ENCODE peak calls at places on chromosomes 5 and 9, in five cellular contexts. X is right lobe of liver, Y is heart left ventricle, H is IMR-90, A is fibroblast of mammary gland. U is an unnamed sample.

GRCh38 chr5:142881076-142881466 is 110.9 kb downstream of the ARHGAP26 start:
- DNase-seq in Y (no peak), A (peak; percentile 87), H (peak; percentile 91), X (no peak), U (peak; percentile 77)

GRCh38 chr9:2047916-2048315 is 32.8 kb downstream of the SMARCA2 start:
- DNase-seq in H (no peak), Y (no peak), A (no peak), X (no peak), U (peak; percentile 54)

GRCh38 chr9:90511711-90512110 is 130.9 kb downstream of the DIRAS2 start:
- DNase-seq in H (no peak), Y (no peak), A (no peak), X (no peak), U (no peak)

GRCh38 chr5:32473072-32473471 is 28.5 kb upstream of the ZFR start:
- DNase-seq in H (no peak), A (no peak), X (no peak), Y (no peak), U (no peak)

GRCh38 chr5:53167836-53168235 is 58.3 kb upstream of the MOCS2 start:
- DNase-seq in H (peak; percentile 39), Y (peak; percentile 28), X (peak; percentile 71), A (peak; percentile 55), U (peak; percentile 62)

GRCh38 chr5:6732634-6733410 is 19.6 kb downstream of the TENT4A start:
- DNase-seq in X (no peak), Y (peak; percentile 64), A (peak; percentile 81), H (peak; percentile 79), U (peak; percentile 83)

GRCh38 chr9:127494304-127494702 is 43.0 kb downstream of the LRSAM1 start:
- DNase-seq in H (no peak), X (no peak), A (no peak), Y (no peak), U (no peak)

GRCh38 chr5:168712280-168712924 is 133.2 kb upstream of the PANK3 start:
- DNase-seq in X (peak; percentile 23), A (peak; percentile 96), Y (peak; percentile 53), H (peak; percentile 97), U (peak; percentile 87)

GRCh38 chr5:96716716-96717115 is 54.5 kb downstream of the CAST start:
- DNase-seq in A (no peak), H (no peak), Y (no peak), X (no peak), U (no peak)

GRCh38 chr5:80054682-80055081 is 19.5 kb downstream of the THBS4 start:
- DNase-seq in X (no peak), H (peak; percentile 53), Y (no peak), A (no peak), U (peak; percentile 51)

GRCh38 chr5:77987331-77987730 is 211.2 kb upstream of the TBCA start:
- DNase-seq in Y (no peak), X (no peak), H (no peak), A (no peak), U (no peak)

GRCh38 chr9:13088734-13089427 is 190.6 kb downstream of the MPDZ start:
- DNase-seq in X (peak; percentile 70), H (peak; percentile 57), A (peak; percentile 73), Y (no peak), U (peak; percentile 77)

GRCh38 chr9:136745389-136746218 is 2.7 kb downstream of the LCN6 start:
- DNase-seq in X (no peak), H (no peak), Y (peak; percentile 72), A (no peak), U (no peak)

GRCh38 chr5:147809830-147810666 is 21.4 kb downstream of the SPINK1 start:
- DNase-seq in X (no peak), Y (no peak), H (no peak), A (no peak), U (no peak)

GRCh38 chr9:72147676-72148075 is 1.6 kb upstream of the GDA start:
- DNase-seq in X (no peak), A (no peak), H (no peak), Y (no peak), U (no peak)

GRCh38 chr5:113278976-113279375 is 155.8 kb downstream of the TSSK1B start:
- DNase-seq in H (peak; percentile 71), A (no peak), X (no peak), Y (no peak), U (peak; percentile 46)

GRCh38 chr5:37771731-37772130 is 68.1 kb downstream of the GDNF start:
- DNase-seq in X (no peak), A (peak; percentile 97), H (peak; percentile 98), Y (no peak), U (peak; percentile 98)

GRCh38 chr5:113230711-113231652 is 203.8 kb downstream of the TSSK1B start:
- DNase-seq in Y (no peak), X (no peak), H (peak; percentile 56), A (peak; percentile 79), U (no peak)

GRCh38 chr9:6506571-6506970 is 93.6 kb downstream of the UHRF2 start:
- DNase-seq in X (no peak), A (peak; percentile 34), H (peak; percentile 48), Y (no peak), U (peak; percentile 53)

DNA sequence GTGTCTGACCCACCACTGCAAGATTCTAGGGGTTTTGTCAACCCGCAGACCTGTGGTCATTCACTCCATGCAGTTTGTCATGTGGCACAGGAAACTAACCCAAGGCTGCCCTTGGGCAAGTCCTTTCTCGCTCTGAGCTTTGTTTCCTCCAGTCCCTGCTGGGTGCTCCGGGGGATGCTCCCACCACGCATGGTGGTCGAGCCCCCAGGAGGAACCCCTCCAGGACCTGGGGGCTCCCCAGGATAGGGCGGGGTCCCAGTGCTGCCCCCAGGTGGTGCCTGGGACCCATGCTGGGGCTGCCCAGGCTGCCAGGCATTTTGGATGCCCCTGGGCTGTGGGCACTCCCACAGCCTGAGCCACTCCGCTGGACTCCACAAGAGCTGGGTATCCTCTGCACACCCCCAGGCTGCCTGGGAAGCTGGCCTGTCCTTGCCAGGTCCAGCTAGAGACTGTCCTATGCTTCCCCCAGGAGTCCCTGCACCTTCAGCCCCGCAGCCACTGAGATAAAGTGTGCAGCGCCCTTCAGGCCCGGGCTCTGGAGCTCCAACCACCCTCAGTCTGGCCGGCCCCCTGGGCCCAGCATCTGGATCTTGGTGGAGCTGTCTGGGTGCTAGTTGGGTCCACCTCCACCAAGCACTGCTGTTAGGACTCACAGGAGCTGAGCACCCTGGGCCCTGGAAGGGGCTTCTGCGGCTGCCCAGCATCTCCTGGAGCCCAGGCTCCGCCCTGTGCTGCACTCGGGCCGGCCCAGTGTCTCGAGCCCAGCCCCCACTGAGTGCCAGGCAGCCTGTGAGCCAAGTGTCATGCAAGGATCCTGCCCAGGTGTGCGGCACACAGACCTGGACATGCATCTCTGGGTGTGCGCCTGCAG is 104.3 kb downstream of the PHF2 start:
- DNase-seq in A (no peak), H (no peak), X (peak; percentile 31), Y (no peak), U (no peak)
- TF ChIP-seq CTCF in A (no peak), H (no peak), X (no peak), Y (no peak), U (no peak)

DNA sequence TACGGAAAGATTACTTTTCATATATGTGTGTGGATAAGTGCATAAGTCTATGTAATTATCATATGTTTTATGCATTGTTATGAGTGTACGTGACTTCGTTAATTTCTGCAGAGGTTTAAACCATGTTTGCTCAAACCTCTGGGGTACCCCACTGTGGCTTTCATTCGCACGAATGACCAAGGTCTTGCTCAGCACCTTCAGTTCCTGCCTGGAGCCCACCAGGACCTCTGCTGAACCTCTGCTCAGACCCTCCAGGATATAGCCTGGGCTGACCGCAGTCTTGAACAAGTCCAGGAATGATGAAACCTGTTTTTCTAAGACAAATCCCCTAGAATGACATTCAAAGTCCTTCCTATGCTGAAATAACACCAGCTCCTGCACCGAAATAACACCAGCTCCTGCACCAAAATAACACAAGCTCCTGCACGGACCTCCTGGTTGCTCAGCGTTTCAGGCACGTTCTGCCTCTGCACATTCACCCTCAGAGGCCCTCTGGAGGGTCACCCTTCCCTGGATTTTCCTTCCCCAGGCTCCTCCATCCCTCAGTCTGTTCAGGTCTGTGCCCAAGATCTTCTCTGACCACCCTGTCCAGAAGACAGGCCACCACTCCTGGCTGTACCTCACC is 99.7 kb upstream of the BOD1 start:
- DNase-seq in H (no peak), Y (no peak), X (no peak), A (no peak), U (no peak)
- H3K4me3 ChIP-seq in H (no peak overlapping the region), Y (no peak overlapping the region), X (no peak overlapping the region), A (no peak overlapping the region), U (no peak overlapping the region)

GRCh38 chr5:73946278-73946677 is 320.3 kb downstream of the ARHGEF28 start:
- DNase-seq in X (no peak), H (no peak), Y (no peak), A (no peak), U (no peak)

GRCh38 chr5:73948289-73948688 is 322.3 kb downstream of the ARHGEF28 start:
- DNase-seq in Y (no peak), H (no peak), X (no peak), A (peak; percentile 46), U (no peak)

GRCh38 chr5:73946926-73947455 is 321.0 kb downstream of the ARHGEF28 start:
- DNase-seq in X (no peak), H (no peak), A (no peak), Y (no peak), U (peak; percentile 28)

GRCh38 chr5:73948720-73949119 is 322.7 kb downstream of the ARHGEF28 start:
- DNase-seq in A (peak; percentile 83), H (peak; percentile 51), Y (peak; percentile 34), X (no peak), U (peak; percentile 80)

GRCh38 chr5:73947876-73948275 is 321.9 kb downstream of the ARHGEF28 start:
- DNase-seq in A (no peak), H (no peak), Y (no peak), X (no peak), U (peak; percentile 42)
- TF ChIP-seq CTCF in A (no peak), H (no peak), Y (no peak), X (no peak), U (no peak)

GRCh38 chr5:146290318-146290717 is 48.3 kb upstream of the POU4F3 start:
- DNase-seq in Y (no peak), H (peak; percentile 7), X (no peak), A (peak; percentile 7), U (peak; percentile 19)
- H3K4me3 ChIP-seq in Y (no peak overlapping the region), H (no peak overlapping the region), X (no peak overlapping the region), A (no peak overlapping the region), U (no peak overlapping the region)

DNA sequence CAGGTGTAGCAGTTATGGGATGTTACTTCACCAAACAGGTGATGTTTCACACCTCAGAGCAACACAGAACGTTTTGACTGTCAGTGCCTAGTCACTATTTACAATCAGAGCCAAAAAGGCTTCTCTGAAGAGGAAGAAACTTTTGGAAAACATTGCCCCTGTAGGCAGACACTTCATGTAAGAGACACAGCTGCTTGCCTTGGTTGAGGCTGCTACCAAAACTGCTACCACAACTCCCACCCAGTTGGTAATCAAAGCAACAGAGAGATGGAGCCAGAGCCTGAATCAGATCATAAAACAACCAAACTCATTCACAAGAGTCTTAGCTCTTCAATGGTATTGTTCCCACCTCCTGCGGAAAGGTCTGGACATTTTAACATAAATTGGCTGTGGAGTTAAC is 61.0 kb downstream of the CTSL start:
- DNase-seq in X (no peak), Y (no peak), A (no peak), H (no peak), U (no peak)
- TF ChIP-seq CTCF in X (no peak), Y (no peak), A (no peak), H (no peak), U (no peak)

DNA sequence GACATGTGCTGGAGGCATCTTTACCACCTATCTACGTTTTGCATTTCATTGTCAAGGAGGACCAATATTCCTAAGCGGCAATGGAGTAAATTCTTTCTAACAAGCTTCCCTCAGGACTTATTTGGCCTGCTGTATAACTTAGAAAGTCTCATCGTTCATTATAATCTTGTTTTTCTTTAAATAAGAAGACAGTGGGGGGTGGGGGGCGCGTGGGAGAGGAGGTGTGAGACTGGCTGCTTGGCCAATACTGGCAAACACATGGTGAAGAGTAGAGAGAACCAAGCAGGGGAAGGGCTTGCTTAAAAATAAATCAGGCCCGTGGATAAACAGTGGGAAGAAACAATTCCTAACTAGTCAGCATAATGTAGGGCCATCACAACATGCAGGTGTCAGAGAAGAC is 217.2 kb downstream of the GRIA1 start:
- DNase-seq in A (no peak), H (no peak), Y (no peak), X (no peak), U (no peak)
- H3K4me3 ChIP-seq in A (no peak overlapping the region), H (no peak overlapping the region), Y (no peak overlapping the region), X (no peak overlapping the region), U (no peak overlapping the region)

U was measured in foreskin fibroblast.